ENCODE peak calls at places on chromosome 13, in nine cellular contexts. T, N, W, O, K, Z, E, S and D are unnamed samples.

GRCh38 chr13:79741006-79741405 is 260.1 kb downstream of the NDFIP2 start:
- DNase-seq in N (no peak), W (no peak), K (peak), O (no peak), S (no peak), E (no peak), Z (no peak), T (peak), D (no peak)

GRCh38 chr13:39040206-39040605 is 1.9 kb downstream of the NHLRC3 start:
- DNase-seq in W (no peak), O (no peak), S (no peak), Z (no peak), T (no peak), K (peak), N (no peak), E (no peak), D (no peak)

GRCh38 chr13:94239135-94239534 is 240.3 kb downstream of the DCT start:
- DNase-seq in Z (no peak), W (no peak), E (peak), N (no peak), T (peak), K (peak), S (no peak), O (no peak), D (no peak)

GRCh38 chr13:26497991-26498423 is 59.5 kb upstream of the WASF3 start:
- DNase-seq in W (no peak), N (no peak), E (no peak), S (no peak), O (no peak), Z (no peak), T (peak), K (peak), D (no peak)

GRCh38 chr13:100491164-100491847 is 97.3 kb downstream of the GGACT start:
- DNase-seq in N (peak), K (peak), T (peak), E (no peak), S (no peak), O (no peak), Z (no peak), W (no peak), D (no peak)

GRCh38 chr13:98014766-98015165 is 61.3 kb downstream of the IPO5 start:
- DNase-seq in T (peak), S (no peak), K (peak), N (no peak), E (no peak), W (no peak), Z (no peak), O (no peak), D (no peak)

GRCh38 chr13:40910324-40911050 is 108.6 kb downstream of the ELF1 start:
- DNase-seq in E (no peak), S (no peak), K (no peak), N (no peak), Z (no peak), T (peak), W (no peak), O (no peak), D (no peak)

GRCh38 chr13:43303040-43303729 is 279.8 kb downstream of the DNAJC15 start:
- DNase-seq in K (peak), T (peak), Z (peak), N (peak), E (no peak), S (no peak), O (peak), W (peak), D (peak)

DNA sequence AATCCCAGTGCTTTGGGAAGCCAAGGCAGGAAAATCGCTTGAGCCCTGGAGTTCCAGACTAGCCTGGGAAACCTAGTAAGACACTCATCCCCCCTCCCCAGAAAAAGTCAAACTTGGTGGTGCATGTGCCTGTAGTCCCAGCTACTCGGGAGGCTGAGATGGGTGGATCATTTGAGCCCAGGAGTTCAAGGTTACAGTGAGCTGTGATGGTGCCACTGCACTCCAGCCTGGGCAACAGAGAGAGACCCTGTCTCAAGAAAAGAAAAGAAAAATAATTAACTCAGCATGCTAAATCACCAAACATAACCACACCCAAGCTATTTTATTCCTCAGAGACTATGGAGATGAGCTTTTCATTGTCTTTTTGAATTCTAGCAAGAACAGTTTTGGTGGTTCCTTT is 56.2 kb upstream of the SCEL start:
- DNase-seq in S (no peak), E (no peak), N (no peak), W (no peak), T (no peak), Z (no peak), K (no peak), O (no peak), D (no peak)
- H3K27ac ChIP-seq in S (no peak), E (no peak), N (no peak), W (no peak), T (no peak), Z (no peak), K (no peak), O (no peak), D (no peak)

GRCh38 chr13:71685072-71685471 is 181.9 kb downstream of the DACH1 start:
- DNase-seq in O (peak), T (no peak), Z (no peak), W (no peak), E (no peak), S (no peak), N (no peak), K (no peak), D (no peak)
- H3K27ac ChIP-seq in O (peak), T (no peak), Z (no peak), W (no peak), E (no peak), S (no peak), N (no peak), K (no peak), D (no peak)

DNA sequence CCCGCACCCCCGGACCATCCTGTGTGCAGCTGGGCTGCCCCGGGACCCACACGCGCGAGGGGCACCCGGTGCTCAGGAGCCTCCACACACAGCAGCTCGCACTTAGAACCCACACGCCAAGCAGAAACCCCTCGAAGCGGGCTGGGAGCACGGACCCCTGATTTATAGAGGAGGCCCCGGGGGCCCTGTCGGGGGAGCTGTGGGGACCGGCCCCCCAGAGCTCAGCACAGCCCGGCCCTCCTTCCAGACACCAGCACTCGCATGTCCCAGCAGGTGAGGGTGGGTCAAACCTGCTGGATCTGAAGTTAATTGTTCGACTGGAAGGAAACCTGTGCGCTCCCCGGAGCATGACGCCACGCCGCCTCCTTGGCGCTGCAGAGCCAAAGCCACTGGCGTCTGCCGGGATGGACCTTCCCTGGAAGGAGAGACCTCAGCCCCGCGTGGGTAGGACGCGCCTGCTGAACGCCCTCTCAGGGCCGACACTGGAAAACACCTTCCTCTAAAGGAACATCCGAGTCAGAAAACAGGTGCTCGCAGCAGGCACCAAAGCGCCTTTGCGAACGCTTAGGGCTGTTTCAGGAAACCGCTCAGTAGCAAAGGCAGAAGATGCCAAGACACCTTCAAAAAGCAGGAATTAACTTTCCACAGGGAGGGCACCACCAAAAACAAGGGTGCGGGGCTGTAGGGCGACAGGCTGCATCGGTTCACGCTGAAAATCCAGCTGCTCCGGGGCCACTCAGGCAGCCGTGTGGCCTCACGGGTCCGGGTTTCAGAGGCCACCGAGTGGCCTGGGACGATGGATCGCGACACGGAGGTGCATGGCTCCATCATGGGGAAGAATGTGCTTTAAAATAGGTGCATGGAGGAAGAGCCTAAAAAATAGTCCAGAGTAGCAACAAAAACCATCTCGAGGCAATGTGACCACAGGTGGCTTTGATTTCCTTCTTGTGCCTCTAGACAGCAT is 37.8 kb upstream of the GRTP1 start:
- DNase-seq in O (no peak), K (no peak), T (no peak), E (no peak), N (no peak), W (no peak), S (no peak), Z (peak), D (no peak)
- H3K27ac ChIP-seq in O (no peak), K (no peak), T (no peak), E (no peak), N (peak), W (no peak), S (no peak), Z (peak), D (no peak)

GRCh38 chr13:50079278-50080157 is 64.3 kb downstream of the KCNRG start:
- DNase-seq in O (no peak), E (no peak), N (no peak), W (no peak), Z (no peak), K (peak), T (no peak), S (no peak), D (no peak)
- H3K27ac ChIP-seq in O (no peak), E (peak), N (no peak), W (peak), Z (peak), K (peak), T (peak), S (no peak), D (peak)

GRCh38 chr13:53338760-53339159 is 310.1 kb downstream of the OLFM4 start:
- DNase-seq in Z (no peak), S (no peak), N (no peak), E (no peak), O (no peak), W (no peak), T (no peak), K (no peak), D (no peak)

GRCh38 chr13:53342623-53343022 is 314.0 kb downstream of the OLFM4 start:
- DNase-seq in E (no peak), Z (no peak), K (no peak), S (no peak), N (no peak), T (no peak), W (no peak), O (no peak), D (no peak)

GRCh38 chr13:53341144-53341510 is 312.5 kb downstream of the OLFM4 start:
- DNase-seq in K (no peak), W (no peak), S (no peak), N (no peak), T (no peak), Z (no peak), E (no peak), O (no peak), D (no peak)

GRCh38 chr13:53340505-53341143 is 312.0 kb downstream of the OLFM4 start:
- DNase-seq in O (no peak), W (no peak), K (no peak), S (no peak), N (no peak), Z (no peak), T (no peak), E (no peak), D (no peak)

DNA sequence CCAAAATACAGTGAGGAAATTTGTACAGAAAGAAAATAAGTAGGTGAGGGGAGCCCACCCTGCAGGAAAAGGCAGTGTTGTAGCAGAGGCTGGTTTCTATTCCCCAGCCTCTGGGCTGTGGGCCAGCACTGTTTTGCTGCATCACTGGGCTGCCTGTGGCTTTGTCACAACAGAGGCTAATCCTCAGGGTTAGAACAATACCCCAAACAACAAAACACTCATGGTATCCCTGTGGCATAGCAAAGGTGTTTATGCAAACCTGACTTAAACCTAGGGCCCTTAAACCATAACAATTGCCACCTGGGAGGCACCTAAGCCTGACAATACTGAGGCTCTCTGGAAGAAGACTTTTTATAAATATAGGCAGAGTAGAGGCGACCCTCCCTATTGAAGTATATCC is 314.7 kb downstream of the OLFM4 start:
- DNase-seq in W (no peak), Z (no peak), K (no peak), N (no peak), O (peak), S (no peak), E (no peak), T (no peak), D (no peak)
- H3K27ac ChIP-seq in W (no peak), Z (no peak), K (no peak), N (no peak), O (peak), S (no peak), E (no peak), T (no peak), D (no peak)

GRCh38 chr13:113863511-113864302 is at the start of gene GAS6:
- DNase-seq in E (no peak), K (peak), S (no peak), O (peak), T (no peak), N (peak), W (peak), Z (peak), D (peak)

GRCh38 chr13:113862766-113863510 is 938 bp downstream of the GAS6 start:
- DNase-seq in W (peak), Z (peak), K (no peak), S (no peak), N (peak), E (no peak), T (no peak), O (peak), D (no peak)

GRCh38 chr13:113862191-113862765 is 1.6 kb downstream of the GAS6 start:
- DNase-seq in E (no peak), O (no peak), K (peak), T (peak), N (peak), W (no peak), Z (no peak), S (no peak), D (no peak)

GRCh38 chr13:113861433-113862030 is 2.3 kb downstream of the GAS6 start:
- DNase-seq in E (no peak), K (no peak), S (no peak), N (peak), T (no peak), O (no peak), W (no peak), Z (no peak), D (no peak)

GRCh38 chr13:113864303-113864890 is 521 bp upstream of the GAS6 start:
- DNase-seq in K (no peak), W (no peak), E (no peak), Z (no peak), N (peak), T (peak), O (no peak), S (no peak), D (no peak)
- H3K27ac ChIP-seq in K (peak), W (peak), E (no peak), Z (peak), N (peak), T (peak), O (no peak), S (no peak), D (no peak)

GRCh38 chr13:114311908-114312307 is 2.4 kb upstream of the CHAMP1 start:
- DNase-seq in O (no peak), T (no peak), S (no peak), Z (no peak), N (no peak), E (no peak), W (no peak), K (no peak), D (no peak)

GRCh38 chr13:114315074-114315785 is 927 bp downstream of the CHAMP1 start:
- DNase-seq in W (no peak), N (no peak), K (no peak), O (no peak), S (no peak), Z (no peak), E (no peak), T (no peak), D (no peak)

GRCh38 chr13:114314074-114314912 is at the start of gene CHAMP1:
- DNase-seq in W (peak), K (peak), T (peak), S (peak), N (peak), Z (peak), O (peak), E (peak), D (peak)

GRCh38 chr13:114311387-114311786 is 2.9 kb upstream of the CHAMP1 start:
- DNase-seq in O (no peak), E (no peak), Z (no peak), N (no peak), T (no peak), K (no peak), S (no peak), W (no peak), D (no peak)

GRCh38 chr13:114313061-114313860 is 1.0 kb upstream of the CHAMP1 start:
- DNase-seq in S (peak), Z (no peak), O (no peak), W (peak), N (peak), K (no peak), T (peak), E (no peak), D (no peak)
- H3K27ac ChIP-seq in S (peak), Z (peak), O (peak), W (peak), N (peak), K (peak), T (peak), E (peak), D (peak)

GRCh38 chr13:77728265-77728966 is 30.9 kb downstream of the SLAIN1 start:
- DNase-seq in Z (no peak), O (no peak), E (no peak), T (no peak), N (no peak), W (no peak), S (no peak), K (no peak), D (no peak)

GRCh38 chr13:77729502-77730221 is 32.2 kb downstream of the SLAIN1 start:
- DNase-seq in W (no peak), N (no peak), K (no peak), E (no peak), Z (no peak), S (no peak), T (no peak), O (no peak), D (no peak)

GRCh38 chr13:77737583-77738200 is 40.2 kb downstream of the SLAIN1 start:
- DNase-seq in O (no peak), Z (no peak), T (no peak), K (no peak), E (no peak), W (no peak), S (no peak), N (no peak), D (no peak)

GRCh38 chr13:77732287-77732686 is 34.8 kb downstream of the SLAIN1 start:
- DNase-seq in Z (no peak), K (no peak), E (no peak), S (no peak), N (no peak), W (no peak), T (no peak), O (no peak), D (no peak)

DNA sequence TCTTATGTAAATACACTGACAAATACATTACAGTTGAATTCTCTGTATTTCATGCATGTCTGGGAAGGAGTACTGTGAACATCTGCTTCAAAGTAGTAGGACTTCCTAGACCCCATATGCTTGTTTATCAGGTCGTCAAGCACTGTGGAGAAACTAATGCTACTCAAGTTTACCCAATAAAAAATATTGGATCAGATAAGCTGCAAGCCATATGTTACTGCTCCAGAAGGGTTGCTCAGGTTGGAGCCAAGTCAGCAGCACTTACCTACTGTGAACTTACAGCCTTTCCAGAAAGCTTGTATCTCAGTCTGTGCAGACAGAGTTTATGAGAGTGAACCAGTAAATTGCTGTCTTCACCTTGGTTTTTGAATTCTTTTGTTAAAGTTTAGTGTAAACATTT is 36.2 kb downstream of the SLAIN1 start:
- DNase-seq in S (no peak), W (no peak), Z (no peak), T (no peak), E (no peak), N (no peak), K (no peak), O (no peak), D (no peak)
- H3K27ac ChIP-seq in S (no peak), W (no peak), Z (no peak), T (no peak), E (no peak), N (no peak), K (no peak), O (no peak), D (no peak)